ENCODE peak calls at places on chromosome 17, in seven cellular contexts. O is stimulated activated CD4-positive, alpha-beta T cell treated with anti-CD3 and anti-CD28 coated beads, Interleukin-2, amount 100 ng/mL, for 24 hours; R is activated T-cell treated with anti-CD3 and anti-CD28 coated beads, Interleukin-2, amount 50 U/mL, for 48 hours; X is activated gamma-delta T cell treated with Interleukin-2 at 50 U/mL for 16 hours; H is NCI-H2081; N is RPMI7951; J is ureter. T is an unnamed sample.

GRCh38 chr17:40091691-40092397 is 8.5 kb downstream of the NR1D1 start:
- DNase-seq in O (no peak), X (no peak), N (no peak), J (peak; percentile 47), H (peak; percentile 30), R (no peak), T (no peak)

GRCh38 chr17:40600486-40601046 is 35.3 kb upstream of the CCR7 start:
- DNase-seq in O (no peak), X (no peak), H (no peak), N (no peak), J (no peak), R (peak; percentile 15), T (no peak)

GRCh38 chr17:47698749-47699535 is 5.0 kb downstream of the TBKBP1 start:
- DNase-seq in N (peak; percentile 32), X (peak; percentile 84), J (peak; percentile 70), O (peak; percentile 91), H (peak; percentile 50), R (peak; percentile 94), T (peak; percentile 80)

GRCh38 chr17:57899822-57900221 is 50.0 kb upstream of the MRPS23 start:
- DNase-seq in H (no peak), N (no peak), X (no peak), J (peak; percentile 78), O (no peak), R (no peak), T (no peak)

GRCh38 chr17:50278526-50279180 is 4.4 kb downstream of the TMEM92 start:
- DNase-seq in N (no peak), J (no peak), X (no peak), O (no peak), H (no peak), R (no peak), T (no peak)

GRCh38 chr17:27489045-27489715 is 32.9 kb downstream of the KSR1 start:
- DNase-seq in J (peak; percentile 73), N (no peak), R (no peak), H (no peak), X (no peak), O (no peak), T (no peak)

GRCh38 chr17:19244796-19245195 is 7.6 kb downstream of the EPN2 start:
- DNase-seq in X (no peak), R (no peak), N (no peak), H (peak; percentile 79), J (no peak), O (no peak), T (no peak)

GRCh38 chr17:2259769-2260536 is 43.6 kb downstream of the SMG6 start:
- DNase-seq in O (peak; percentile 76), J (no peak), X (peak; percentile 39), N (no peak), R (peak; percentile 84), H (no peak), T (peak; percentile 38)

GRCh38 chr17:2122641-2123302 is 67.9 kb downstream of the HIC1 start:
- DNase-seq in O (no peak), J (peak; percentile 70), R (no peak), N (peak; percentile 49), X (no peak), H (peak; percentile 44), T (no peak)

GRCh38 chr17:15655162-15655561 is 28.9 kb downstream of the TRIM16 start:
- DNase-seq in H (no peak), J (peak; percentile 71), X (no peak), O (no peak), N (no peak), R (no peak), T (no peak)

GRCh38 chr17:10741416-10742140 is 11.8 kb upstream of the TMEM220 start:
- DNase-seq in J (no peak), H (no peak), R (no peak), O (no peak), N (no peak), X (no peak), T (no peak)

GRCh38 chr17:16282522-16282921 is 65.5 kb downstream of the PIGL start:
- DNase-seq in J (no peak), R (no peak), N (peak; percentile 87), X (no peak), H (no peak), O (no peak), T (no peak)

GRCh38 chr17:83081561-83082201 is 2.3 kb downstream of the METRNL start:
- DNase-seq in O (no peak), H (no peak), J (no peak), R (no peak), X (peak; percentile 37), N (no peak), T (peak; percentile 63)

GRCh38 chr17:3857261-3858105 is 11.4 kb upstream of the NCBP3 start:
- DNase-seq in X (no peak), N (no peak), O (no peak), H (no peak), J (no peak), R (no peak), T (no peak)

GRCh38 chr17:60161598-60162330 is 12.0 kb downstream of the CA4 start:
- DNase-seq in H (no peak), J (no peak), X (no peak), R (no peak), N (no peak), O (no peak), T (no peak)

GRCh38 chr17:48457080-48457836 is 27.2 kb upstream of the SKAP1 start:
- DNase-seq in X (peak; percentile 72), N (peak; percentile 46), J (peak; percentile 56), O (peak; percentile 74), H (peak; percentile 76), R (peak; percentile 82), T (peak; percentile 78)

T was measured in effector memory CD8-positive, alpha-beta T cell.